ENCODE peak calls at places on chromosomes 13 and 19, in eight cellular contexts. T, H, J, B, O, K, I and M are unnamed samples.

GRCh38 chr19:16957151-16957662 is 68.4 kb downstream of the F2RL3 start:
- DNase-seq in K (no peak), H (peak; percentile 1), I (peak; percentile 25), B (peak; percentile 66), T (no peak), O (no peak), J (no peak), M (no peak)

GRCh38 chr19:45601524-45602522 is at the start of gene GPR4:
- DNase-seq in T (no peak), J (no peak), I (no peak), H (no peak), O (peak; percentile 37), B (no peak), K (no peak), M (no peak)

GRCh38 chr19:4362038-4362828 is 18.9 kb downstream of the MPND start:
- DNase-seq in O (no peak), K (no peak), H (no peak), B (no peak), I (no peak), T (no peak), J (no peak), M (no peak)

GRCh38 chr19:57269515-57270250 is 10.6 kb upstream of the ZNF460 start:
- DNase-seq in O (no peak), I (no peak), T (no peak), B (peak; percentile 85), K (no peak), H (peak; percentile 83), J (peak; percentile 61), M (no peak)

GRCh38 chr13:112894673-112895481 is 74.1 kb upstream of the MCF2L start:
- DNase-seq in O (peak; percentile 17), B (no peak), K (no peak), J (no peak), H (no peak), T (no peak), I (no peak), M (no peak)

GRCh38 chr13:102400619-102401125 is 1.2 kb downstream of the FGF14 start:
- DNase-seq in H (peak; percentile 2), J (no peak), I (no peak), B (peak; percentile 15), K (no peak), O (peak; percentile 16), T (no peak), M (no peak)

GRCh38 chr13:93529961-93530360 is 303.4 kb downstream of the GPC6 start:
- DNase-seq in K (no peak), J (no peak), B (peak; percentile 36), T (no peak), O (no peak), H (no peak), I (no peak), M (no peak)

GRCh38 chr19:18046066-18046718 is 38.2 kb downstream of the ARRDC2 start:
- DNase-seq in J (no peak), H (peak; percentile 57), B (peak; percentile 67), I (no peak), K (no peak), T (no peak), O (no peak), M (no peak)

GRCh38 chr13:45295536-45295935 is 45.4 kb downstream of the TPT1 start:
- DNase-seq in O (no peak), H (peak; percentile 45), B (peak; percentile 97), K (no peak), I (peak; percentile 57), T (no peak), J (no peak), M (no peak)

GRCh38 chr13:99989376-99990044 is 7.9 kb downstream of the ZIC2 start:
- DNase-seq in O (no peak), J (no peak), H (peak; percentile 58), T (no peak), K (no peak), I (no peak), B (peak; percentile 77), M (no peak)
- H3K4me3 ChIP-seq in O (no peak overlapping the region), J (no peak overlapping the region), H (peak overlapping the region; percentile 54), T (no peak overlapping the region), K (no peak overlapping the region), I (no peak overlapping the region), B (peak overlapping the region; percentile 43), M (no peak overlapping the region)

GRCh38 chr19:15280048-15280725 is 47.9 kb upstream of the EPHX3 start:
- DNase-seq in I (no peak), T (no peak), B (no peak), H (no peak), K (no peak), O (peak; percentile 69), J (no peak), M (no peak)
- H3K4me3 ChIP-seq in I (no peak overlapping the region), T (no peak overlapping the region), B (no peak overlapping the region), H (no peak overlapping the region), K (no peak overlapping the region), O (peak overlapping the region; percentile 12), J (no peak overlapping the region), M (no peak overlapping the region)

GRCh38 chr19:37128821-37129177 is 43.7 kb downstream of the ZNF585A start:
- DNase-seq in J (no peak), H (no peak), O (no peak), I (no peak), T (no peak), B (no peak), K (no peak), M (no peak)

DNA sequence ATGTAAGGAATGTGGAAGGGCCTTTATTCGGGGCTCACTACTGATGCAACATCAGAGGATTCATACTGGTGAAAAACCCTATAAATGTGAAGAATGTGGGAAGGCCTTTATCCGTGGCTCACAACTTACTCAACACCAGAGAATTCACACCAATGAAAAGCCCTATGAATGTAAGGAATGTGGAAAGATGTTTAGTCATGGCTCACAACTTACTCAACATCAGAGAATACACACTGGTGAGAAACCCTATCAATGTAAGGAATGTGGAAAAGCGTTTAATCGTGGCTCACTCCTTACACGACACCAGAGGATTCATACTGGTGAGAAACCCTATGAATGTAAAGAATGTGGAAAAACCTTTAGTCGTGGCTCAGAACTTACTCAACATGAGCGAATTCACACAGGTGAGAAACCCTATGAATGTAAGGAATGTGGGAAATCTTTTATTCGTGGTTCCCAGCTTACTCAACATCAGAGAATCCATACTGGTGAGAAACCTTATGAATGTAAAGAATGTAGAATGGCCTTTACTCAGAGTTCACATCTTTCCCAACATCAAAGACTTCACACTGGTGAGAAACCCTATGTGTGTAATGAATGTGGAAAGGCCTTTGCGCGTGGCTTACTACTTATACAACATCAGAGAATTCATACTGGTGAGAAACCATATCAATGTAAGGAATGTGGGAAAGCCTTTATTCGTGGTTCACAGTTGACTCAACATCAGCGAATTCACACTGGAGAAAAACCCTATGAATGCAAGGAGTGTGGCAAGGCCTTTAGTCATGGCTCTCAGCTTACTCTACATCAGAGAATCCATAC is 44.3 kb downstream of the ZNF585A start:
- DNase-seq in B (no peak), H (no peak), T (no peak), I (no peak), K (no peak), O (no peak), J (no peak), M (no peak)
- H3K4me3 ChIP-seq in B (no peak overlapping the region), H (no peak overlapping the region), T (no peak overlapping the region), I (no peak overlapping the region), K (no peak overlapping the region), O (no peak overlapping the region), J (no peak overlapping the region), M (no peak overlapping the region)

DNA sequence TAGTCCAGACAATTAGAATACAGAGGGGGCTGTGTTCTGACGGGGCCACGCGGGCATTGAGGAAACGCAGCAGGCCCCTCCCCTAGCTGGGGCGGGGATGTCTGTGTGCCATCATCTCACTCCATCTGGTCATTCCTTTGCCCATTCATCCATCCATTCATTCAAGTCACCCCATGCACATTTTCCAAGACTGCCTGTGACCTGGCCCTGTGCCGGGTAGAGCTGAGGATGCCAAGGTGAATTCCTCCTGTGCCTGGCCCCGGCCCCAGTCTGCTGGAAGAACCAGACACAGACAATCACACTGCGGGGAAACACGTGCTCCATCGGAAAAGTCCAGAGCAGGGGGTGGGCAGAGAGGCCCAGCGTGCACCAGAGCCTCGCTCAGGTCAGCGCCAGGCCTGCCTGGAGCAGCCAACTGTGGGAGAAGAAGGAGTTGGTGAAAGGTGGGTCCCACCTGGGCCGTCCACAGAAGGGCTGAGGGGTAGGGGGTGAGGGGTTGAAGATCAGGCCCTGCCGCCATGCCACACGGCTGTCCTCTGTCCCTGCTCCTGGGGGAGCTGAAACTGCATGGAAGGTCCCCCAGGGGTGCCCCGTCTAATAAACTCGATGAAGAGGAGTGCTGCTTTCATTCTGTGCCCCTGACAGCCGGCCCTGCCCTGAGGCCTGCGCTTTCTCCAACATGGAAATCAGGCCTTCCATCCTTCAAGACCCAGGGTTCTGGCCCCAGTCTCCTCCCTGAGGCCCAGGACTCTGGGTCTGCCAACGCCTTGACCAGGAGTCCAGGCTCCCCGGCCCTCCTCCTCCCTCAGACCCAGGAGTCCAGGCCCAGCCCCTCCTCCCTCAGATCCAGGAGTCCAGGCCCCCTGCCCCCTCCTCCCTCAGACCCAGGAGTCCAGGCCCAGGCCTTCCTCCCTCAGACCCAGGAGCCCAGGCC is 1.6 kb upstream of the CACNG6 start:
- DNase-seq in T (peak; percentile 57), I (no peak), H (no peak), J (no peak), K (no peak), B (no peak), O (no peak), M (no peak)
- H3K4me3 ChIP-seq in T (no peak overlapping the region), I (no peak overlapping the region), H (no peak overlapping the region), J (no peak overlapping the region), K (no peak overlapping the region), B (no peak overlapping the region), O (no peak overlapping the region), M (no peak overlapping the region)

DNA sequence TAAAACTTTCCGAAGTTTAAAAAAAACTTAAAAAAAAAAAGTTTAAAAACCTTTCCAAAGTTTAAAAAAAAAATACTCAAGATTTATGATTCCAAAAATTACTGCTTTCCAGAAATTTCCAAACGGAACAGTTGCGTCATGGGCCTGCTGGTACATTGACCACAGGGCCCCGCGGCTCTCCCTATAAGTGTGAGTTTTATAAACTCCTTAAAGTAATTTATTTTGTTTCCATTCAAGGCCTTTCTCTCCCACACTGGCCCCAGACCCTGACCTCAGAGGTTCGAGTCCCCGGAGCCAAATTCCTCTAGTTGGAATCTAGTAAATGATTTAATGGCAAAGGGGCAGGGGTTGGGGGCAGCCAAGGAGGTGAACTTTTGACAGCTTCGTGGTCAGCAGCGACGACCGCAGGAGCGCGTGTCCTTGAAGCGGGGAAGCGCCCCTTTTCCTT is 97.5 kb downstream of the INSR start:
- DNase-seq in I (peak; percentile 76), H (no peak), O (no peak), B (no peak), K (no peak), T (no peak), J (no peak), M (no peak)
- H3K4me3 ChIP-seq in I (peak overlapping the region; percentile 64), H (peak overlapping the region; percentile 27), O (peak overlapping the region; percentile 84), B (peak overlapping the region; percentile 47), K (peak overlapping the region; percentile 8), T (peak overlapping the region; percentile 68), J (peak overlapping the region; percentile 46), M (peak overlapping the region; percentile 61)